ENCODE peak calls at places on chromosomes 11 and 22, in four cellular contexts. One of them, this sample, is unnamed.

GRCh38 chr11:82995754-82996398 is 75.8 kb downstream of the RAB30 start:
- DNase-seq in K562: no peak
- DNase-seq in HepG2: no peak
- DNase-seq in GM12878: no peak
- DNase-seq in this sample: no peak

GRCh38 chr11:68998390-68998911 is 14.6 kb downstream of the MRGPRF start:
- DNase-seq in K562: no peak
- DNase-seq in HepG2: no peak
- DNase-seq in GM12878: no peak
- DNase-seq in this sample: peak

GRCh38 chr11:1072116-1072820 is 2.4 kb upstream of the MUC2 start:
- DNase-seq in GM12878: no peak
- DNase-seq in HepG2: no peak
- DNase-seq in K562: no peak
- DNase-seq in this sample: peak

GRCh38 chr11:112226062-112226921 is at the start of gene PTS:
- DNase-seq in GM12878: peak
- DNase-seq in HepG2: peak
- DNase-seq in K562: peak
- DNase-seq in this sample: peak

GRCh38 chr11:4626207-4627105 is 10.8 kb upstream of the OR51D1 start:
- DNase-seq in K562: peak
- DNase-seq in GM12878: no peak
- DNase-seq in HepG2: peak
- DNase-seq in this sample: peak

GRCh38 chr11:69880041-69880802 is 61.0 kb upstream of the FGF3 start:
- DNase-seq in GM12878: no peak
- DNase-seq in K562: no peak
- DNase-seq in HepG2: no peak
- DNase-seq in this sample: no peak

GRCh38 chr11:33631749-33632091 is 68.9 kb downstream of the C11orf91 start:
- DNase-seq in K562: no peak
- DNase-seq in HepG2: no peak
- DNase-seq in GM12878: no peak
- DNase-seq in this sample: no peak

GRCh38 chr22:36759481-36760159 is 16.3 kb downstream of the IFT27 start:
- DNase-seq in GM12878: no peak
- DNase-seq in K562: no peak
- DNase-seq in HepG2: no peak
- DNase-seq in this sample: no peak

GRCh38 chr11:44096360-44097188 is 1.1 kb downstream of the EXT2 start:
- DNase-seq in HepG2: no peak
- DNase-seq in GM12878: no peak
- DNase-seq in K562: peak
- DNase-seq in this sample: no peak

GRCh38 chr11:31788066-31788465 is 23.1 kb downstream of the PAX6 start:
- DNase-seq in HepG2: no peak
- DNase-seq in GM12878: no peak
- DNase-seq in K562: no peak
- DNase-seq in this sample: no peak

GRCh38 chr11:118608268-118609214 is 1.1 kb downstream of the PHLDB1 start:
- DNase-seq in HepG2: no peak
- DNase-seq in K562: peak
- DNase-seq in GM12878: no peak
- DNase-seq in this sample: no peak

GRCh38 chr11:134277176-134278001 is 1.2 kb downstream of the GLB1L3 start:
- DNase-seq in GM12878: no peak
- DNase-seq in HepG2: no peak
- DNase-seq in K562: no peak
- DNase-seq in this sample: peak

GRCh38 chr22:44622147-44622427 is 79.9 kb upstream of the PRR5 start:
- DNase-seq in K562: peak
- DNase-seq in GM12878: no peak
- DNase-seq in HepG2: no peak
- DNase-seq in this sample: no peak

GRCh38 chr22:22888509-22889353 is 1.1 kb downstream of the IGLL5 start:
- DNase-seq in K562: peak
- DNase-seq in HepG2: no peak
- DNase-seq in GM12878: no peak
- DNase-seq in this sample: no peak

GRCh38 chr11:69027704-69028372 is 14.8 kb upstream of the MRGPRF start:
- DNase-seq in K562: no peak
- DNase-seq in GM12878: no peak
- DNase-seq in HepG2: peak
- DNase-seq in this sample: no peak

GRCh38 chr11:128865490-128865889 is 1.6 kb downstream of the KCNJ1 start:
- DNase-seq in GM12878: no peak
- DNase-seq in HepG2: no peak
- DNase-seq in K562: no peak
- DNase-seq in this sample: no peak

GRCh38 chr11:84886344-84886743 is 740.8 kb downstream of the DLG2 start:
- DNase-seq in GM12878: no peak
- DNase-seq in HepG2: no peak
- DNase-seq in K562: no peak
- DNase-seq in this sample: no peak
- TF ChIP-seq TCF7 in GM12878: no peak
- TF ChIP-seq TCF7 in HepG2: no peak
- TF ChIP-seq TCF7 in K562: no peak
- TF ChIP-seq TCF7 in this sample: no peak

GRCh38 chr11:36149538-36150242 is 139.5 kb downstream of the COMMD9 start:
- DNase-seq in HepG2: peak
- DNase-seq in K562: peak
- DNase-seq in GM12878: peak
- DNase-seq in this sample: peak
- TF ChIP-seq TCF7 in HepG2: no peak
- TF ChIP-seq TCF7 in K562: no peak
- TF ChIP-seq TCF7 in GM12878: no peak
- TF ChIP-seq TCF7 in this sample: no peak

DNA sequence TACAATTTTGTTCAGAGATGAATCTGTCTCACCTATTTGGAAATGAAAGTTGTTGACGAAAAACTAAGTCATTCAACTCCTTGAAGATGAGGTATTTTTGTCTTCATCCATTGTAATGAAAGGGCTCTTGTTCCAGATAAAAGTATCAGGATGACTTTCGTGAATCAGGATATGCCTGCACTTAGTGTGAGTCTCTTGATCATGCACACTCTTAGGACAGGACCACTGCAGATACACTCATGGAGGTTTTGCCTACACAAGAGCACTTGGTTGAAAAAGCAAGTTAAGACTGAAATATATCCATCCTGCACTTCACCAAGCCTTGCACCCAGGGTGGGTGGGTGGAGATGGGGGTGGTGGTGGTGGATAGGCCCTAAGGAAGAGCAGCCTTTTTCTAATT is 120.8 kb upstream of the MTMR2 start:
- DNase-seq in K562: no peak
- DNase-seq in HepG2: no peak
- DNase-seq in GM12878: no peak
- DNase-seq in this sample: no peak
- TF ChIP-seq TCF7 in K562: no peak
- TF ChIP-seq TCF7 in HepG2: no peak
- TF ChIP-seq TCF7 in GM12878: no peak
- TF ChIP-seq TCF7 in this sample: no peak

GRCh38 chr11:86745571-86745970 is 54.8 kb upstream of the PRSS23 start:
- DNase-seq in K562: no peak
- DNase-seq in GM12878: no peak
- DNase-seq in HepG2: no peak
- DNase-seq in this sample: no peak
- TF ChIP-seq TCF7 in K562: no peak
- TF ChIP-seq TCF7 in GM12878: no peak
- TF ChIP-seq TCF7 in HepG2: no peak
- TF ChIP-seq TCF7 in this sample: no peak

GRCh38 chr11:27514076-27514475 is 7.5 kb upstream of the LIN7C start:
- DNase-seq in GM12878: no peak
- DNase-seq in HepG2: no peak
- DNase-seq in K562: no peak
- DNase-seq in this sample: no peak
- TF ChIP-seq TCF7 in GM12878: no peak
- TF ChIP-seq TCF7 in HepG2: no peak
- TF ChIP-seq TCF7 in K562: no peak
- TF ChIP-seq TCF7 in this sample: no peak